ENCODE peak calls at places on chromosomes 16 and 17, in nine cellular contexts. X is uterus; O is HCT116; C is CD8-positive, alpha-beta T cell; N is left ventricle myocardium inferior; Y is effector memory CD4-positive, alpha-beta T cell; T is GM23248; V is dorsolateral prefrontal cortex; R is neuronal stem cell. K is an unnamed sample.

GRCh38 chr17:50573866-50574571 is 13.5 kb downstream of the CACNA1G start:
- DNase-seq in X (no peak), O (no peak), C (no peak), N (no peak), Y (no peak), T (no peak), V (no peak), R (no peak), K (no peak)

GRCh38 chr17:58329808-58330543 is 1.4 kb upstream of the TSPOAP1 start:
- DNase-seq in X (no peak), O (no peak), C (no peak), N (no peak), Y (no peak), T (no peak), V (no peak), R (no peak), K (no peak)

GRCh38 chr17:72560303-72561247 is 439.8 kb downstream of the SOX9 start:
- DNase-seq in X (no peak), O (peak), C (peak), N (no peak), Y (peak), T (peak), V (peak), R (peak), K (no peak)

GRCh38 chr17:82636626-82637598 is 11.3 kb downstream of the WDR45B start:
- DNase-seq in X (no peak), O (no peak), C (no peak), N (no peak), Y (no peak), T (no peak), V (no peak), R (no peak), K (no peak)

GRCh38 chr16:73232555-73233422 is 184.9 kb upstream of the ZFHX3 start:
- DNase-seq in X (peak), O (peak), C (no peak), N (peak), Y (no peak), T (no peak), V (no peak), R (no peak), K (no peak)

GRCh38 chr17:66791337-66791736 is 43.6 kb upstream of the CACNG5 start:
- DNase-seq in X (no peak), O (no peak), C (no peak), N (no peak), Y (no peak), T (no peak), V (no peak), R (no peak), K (peak)

GRCh38 chr17:70242781-70243437 is 73.6 kb downstream of the KCNJ2 start:
- DNase-seq in X (no peak), O (no peak), C (no peak), N (no peak), Y (no peak), T (no peak), V (no peak), R (no peak), K (no peak)

GRCh38 chr16:10859650-10860049 is 17.4 kb upstream of the CIITA start:
- DNase-seq in X (no peak), O (no peak), C (no peak), N (no peak), Y (no peak), T (no peak), V (no peak), R (no peak), K (no peak)

GRCh38 chr17:28669918-28670317 is 7.9 kb downstream of the SUPT6H start:
- DNase-seq in X (no peak), O (no peak), C (no peak), N (no peak), Y (no peak), T (no peak), V (no peak), R (no peak), K (no peak)

DNA sequence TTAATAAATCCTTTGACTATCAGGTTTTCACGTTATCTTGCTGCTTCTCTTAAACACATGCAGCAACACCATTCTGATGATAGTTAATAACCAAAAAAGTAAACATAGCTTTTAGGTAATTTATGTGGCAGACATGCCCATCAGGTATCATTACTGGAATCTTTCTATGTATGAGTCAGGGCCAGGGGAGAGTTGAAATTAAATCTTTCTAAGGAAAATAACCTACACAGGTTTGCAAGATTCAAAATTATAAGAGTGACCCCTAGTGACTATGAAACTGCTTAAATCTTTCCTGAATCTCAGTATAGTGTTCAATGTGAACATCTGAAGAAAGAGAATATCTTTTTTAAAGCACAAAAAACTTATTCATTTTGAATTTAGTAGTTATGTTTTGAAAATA is 666.6 kb downstream of the CDH11 start:
- DNase-seq in X (no peak), O (no peak), C (no peak), N (no peak), Y (no peak), T (peak), V (no peak), R (no peak), K (no peak)
- H3K27ac ChIP-seq in X (no peak), O (no peak), C (no peak), N (no peak), Y (no peak), T (no peak), V (no peak), R (no peak), K (no peak)

GRCh38 chr16:86584726-86585721 is 6.7 kb downstream of the FOXL1 start:
- DNase-seq in X (no peak), O (no peak), C (no peak), N (no peak), Y (no peak), T (peak), V (no peak), R (no peak), K (no peak)

GRCh38 chr16:86581458-86581857 is 3.1 kb downstream of the FOXL1 start:
- DNase-seq in X (no peak), O (no peak), C (no peak), N (no peak), Y (no peak), T (peak), V (no peak), R (no peak), K (no peak)

GRCh38 chr16:86584071-86584685 is 5.8 kb downstream of the FOXL1 start:
- DNase-seq in X (no peak), O (no peak), C (no peak), N (no peak), Y (no peak), T (no peak), V (no peak), R (no peak), K (no peak)

GRCh38 chr16:86587487-86587886 is 9.1 kb downstream of the FOXL1 start:
- DNase-seq in X (no peak), O (no peak), C (no peak), N (no peak), Y (no peak), T (no peak), V (no peak), R (no peak), K (no peak)

DNA sequence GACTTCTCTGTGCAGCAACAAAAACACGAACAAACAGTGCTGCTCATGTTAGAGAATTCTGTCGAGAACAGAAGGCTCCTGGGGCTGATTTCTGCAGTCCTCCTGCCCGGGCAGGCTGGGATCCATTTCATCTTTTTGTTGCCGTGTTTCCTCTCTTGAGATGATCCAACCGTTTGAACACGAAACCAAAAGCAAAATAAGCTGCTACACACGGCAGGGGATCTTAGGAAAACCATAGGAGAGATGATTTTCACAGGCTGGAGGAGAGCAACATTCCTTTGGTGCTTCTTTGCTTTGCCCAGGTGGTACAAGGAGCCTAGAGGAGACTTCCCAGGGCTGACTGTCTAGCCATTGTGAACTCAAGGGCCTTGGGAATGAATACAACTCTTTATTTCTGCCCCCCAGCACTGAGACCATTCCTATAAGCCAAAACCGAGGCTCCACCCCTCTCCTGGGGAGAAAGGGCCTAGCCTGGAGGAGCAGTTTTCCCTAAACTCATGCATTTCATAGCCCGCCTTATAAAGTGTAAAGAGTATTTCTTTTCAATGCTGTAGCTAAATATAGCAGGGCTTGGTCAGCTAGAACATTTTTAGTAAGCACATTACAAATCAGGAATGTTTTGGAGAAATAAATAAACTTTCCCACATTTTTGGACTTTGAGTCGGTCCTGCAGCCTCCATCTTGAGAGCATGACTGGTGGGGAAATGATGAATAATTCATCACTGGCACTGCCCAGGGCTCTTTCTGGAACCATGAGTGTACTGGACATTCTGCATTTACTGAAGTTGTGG is 7.7 kb downstream of the FOXL1 start:
- DNase-seq in X (no peak), O (no peak), C (no peak), N (no peak), Y (no peak), T (peak), V (no peak), R (no peak), K (no peak)
- H3K27ac ChIP-seq in X (peak), O (no peak), C (no peak), N (peak), Y (no peak), T (peak), V (no peak), R (no peak), K (no peak)

GRCh38 chr16:79769320-79770243 is 169.0 kb upstream of the MAF start:
- DNase-seq in X (no peak), O (no peak), C (no peak), N (no peak), Y (no peak), T (no peak), V (no peak), R (no peak), K (no peak)
- H3K27ac ChIP-seq in X (peak), O (no peak), C (no peak), N (peak), Y (peak), T (no peak), V (peak), R (no peak), K (no peak)

DNA sequence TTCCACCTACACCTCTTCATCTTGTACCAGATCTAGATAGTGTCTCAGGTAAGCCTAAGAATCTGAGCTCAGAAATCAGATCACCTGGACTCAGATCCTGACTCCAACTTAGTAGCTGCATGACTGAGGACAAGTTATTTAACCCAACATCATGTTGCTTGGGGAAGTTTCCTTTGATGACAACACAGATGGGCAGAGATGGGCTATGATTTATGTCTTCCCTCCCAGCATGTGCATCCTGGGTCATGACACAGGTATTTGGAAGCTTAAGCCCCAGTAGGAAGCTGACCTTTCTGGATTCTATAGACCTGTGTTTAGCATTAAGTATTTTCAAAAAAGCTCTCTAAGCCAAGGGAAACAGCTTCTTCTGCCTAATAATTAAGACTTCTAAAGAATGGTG is 12.4 kb upstream of the HEATR6 start:
- DNase-seq in X (no peak), O (no peak), C (no peak), N (no peak), Y (no peak), T (no peak), V (no peak), R (no peak), K (no peak)
- H3K27ac ChIP-seq in X (no peak), O (no peak), C (no peak), N (no peak), Y (no peak), T (no peak), V (no peak), R (no peak), K (peak)

K was measured in caudate nucleus.